ENCODE peak calls at places on chromosome X, in six cellular contexts. One of them, this sample, is unnamed.

GRCh38 chrX:112058255-112058654 is 24.3 kb downstream of the TRPC5 start:
- DNase-seq in IMR-90: peak; percentile 81
- DNase-seq in H1: no peak
- DNase-seq in neuronal stem cell: no peak
- DNase-seq in mesenchymal stem cell: peak; percentile 64
- DNase-seq in mesendoderm: peak; percentile 34
- DNase-seq in this sample: no peak

GRCh38 chrX:23493941-23494374 is 159.3 kb downstream of the PTCHD1 start:
- DNase-seq in mesendoderm: peak; percentile 38
- DNase-seq in IMR-90: no peak
- DNase-seq in mesenchymal stem cell: no peak
- DNase-seq in H1: no peak
- DNase-seq in neuronal stem cell: no peak
- DNase-seq in this sample: no peak

GRCh38 chrX:135707880-135708279 is 5.6 kb upstream of the CT45A1 start:
- DNase-seq in H1: peak; percentile 49
- DNase-seq in mesenchymal stem cell: no peak
- DNase-seq in mesendoderm: peak; percentile 8
- DNase-seq in IMR-90: no peak
- DNase-seq in neuronal stem cell: no peak
- DNase-seq in this sample: peak; percentile 64

GRCh38 chrX:15749642-15750610 is 11.9 kb downstream of the CA5B start:
- DNase-seq in IMR-90: peak; percentile 6
- DNase-seq in H1: no peak
- DNase-seq in mesenchymal stem cell: peak; percentile 30
- DNase-seq in neuronal stem cell: no peak
- DNase-seq in mesendoderm: no peak
- DNase-seq in this sample: no peak

GRCh38 chrX:30570505-30570904 is 7.1 kb downstream of the TASL start:
- DNase-seq in neuronal stem cell: no peak
- DNase-seq in mesendoderm: no peak
- DNase-seq in H1: no peak
- DNase-seq in mesenchymal stem cell: peak; percentile 15
- DNase-seq in IMR-90: peak; percentile 26
- DNase-seq in this sample: no peak

GRCh38 chrX:12447448-12448154 is 309.3 kb downstream of the FRMPD4 start:
- DNase-seq in H1: no peak
- DNase-seq in mesendoderm: no peak
- DNase-seq in IMR-90: peak; percentile 95
- DNase-seq in neuronal stem cell: no peak
- DNase-seq in mesenchymal stem cell: peak; percentile 84
- DNase-seq in this sample: no peak

GRCh38 chrX:148991502-148991901 is 491.1 kb downstream of the AFF2 start:
- DNase-seq in mesenchymal stem cell: no peak
- DNase-seq in mesendoderm: no peak
- DNase-seq in neuronal stem cell: no peak
- DNase-seq in H1: no peak
- DNase-seq in IMR-90: no peak
- DNase-seq in this sample: no peak

GRCh38 chrX:115460565-115460888 is 100.4 kb upstream of the PLS3 start:
- DNase-seq in mesenchymal stem cell: no peak
- DNase-seq in H1: no peak
- DNase-seq in IMR-90: peak; percentile 47
- DNase-seq in neuronal stem cell: no peak
- DNase-seq in mesendoderm: no peak
- DNase-seq in this sample: no peak

GRCh38 chrX:143894938-143895337 is 11.1 kb downstream of the UBE2NL start:
- DNase-seq in H1: no peak
- DNase-seq in mesenchymal stem cell: no peak
- DNase-seq in IMR-90: no peak
- DNase-seq in mesendoderm: no peak
- DNase-seq in neuronal stem cell: no peak
- DNase-seq in this sample: no peak

GRCh38 chrX:12814434-12814833 is 23.2 kb downstream of the PRPS2 start:
- DNase-seq in H1: peak; percentile 43
- DNase-seq in mesendoderm: peak; percentile 65
- DNase-seq in mesenchymal stem cell: peak; percentile 53
- DNase-seq in IMR-90: peak; percentile 62
- DNase-seq in neuronal stem cell: no peak
- DNase-seq in this sample: peak; percentile 33

GRCh38 chrX:40809210-40809609 is 73.9 kb upstream of the MED14 start:
- DNase-seq in mesenchymal stem cell: peak; percentile 36
- DNase-seq in neuronal stem cell: no peak
- DNase-seq in mesendoderm: no peak
- DNase-seq in IMR-90: peak; percentile 49
- DNase-seq in H1: no peak
- DNase-seq in this sample: no peak

GRCh38 chrX:15863944-15864491 is 9.4 kb upstream of the AP1S2 start:
- DNase-seq in mesenchymal stem cell: no peak
- DNase-seq in neuronal stem cell: no peak
- DNase-seq in IMR-90: no peak
- DNase-seq in mesendoderm: no peak
- DNase-seq in H1: no peak
- DNase-seq in this sample: no peak

GRCh38 chrX:23514082-23514481 is 153.2 kb upstream of the PRDX4 start:
- DNase-seq in mesenchymal stem cell: no peak
- DNase-seq in neuronal stem cell: no peak
- DNase-seq in mesendoderm: no peak
- DNase-seq in IMR-90: no peak
- DNase-seq in H1: no peak
- DNase-seq in this sample: no peak

GRCh38 chrX:23503835-23504539 is 163.3 kb upstream of the PRDX4 start:
- DNase-seq in mesendoderm: peak; percentile 82
- DNase-seq in IMR-90: peak; percentile 66
- DNase-seq in H1: no peak
- DNase-seq in neuronal stem cell: no peak
- DNase-seq in mesenchymal stem cell: peak; percentile 19
- DNase-seq in this sample: peak; percentile 78

GRCh38 chrX:96424007-96424406 is 260.6 kb upstream of the DIAPH2 start:
- DNase-seq in IMR-90: no peak
- DNase-seq in neuronal stem cell: no peak
- DNase-seq in mesendoderm: no peak
- DNase-seq in mesenchymal stem cell: peak; percentile 42
- DNase-seq in H1: no peak
- DNase-seq in this sample: no peak

GRCh38 chrX:10979956-10980355 is 131.2 kb upstream of the HCCS start:
- DNase-seq in mesenchymal stem cell: no peak
- DNase-seq in neuronal stem cell: no peak
- DNase-seq in H1: no peak
- DNase-seq in IMR-90: peak; percentile 20
- DNase-seq in mesendoderm: peak; percentile 40
- DNase-seq in this sample: no peak

GRCh38 chrX:100928660-100929613 is at the start of gene XKRX:
- DNase-seq in IMR-90: no peak
- DNase-seq in mesenchymal stem cell: no peak
- DNase-seq in mesendoderm: peak; percentile 77
- DNase-seq in H1: peak; percentile 74
- DNase-seq in neuronal stem cell: peak; percentile 18
- DNase-seq in this sample: peak; percentile 85

GRCh38 chrX:140765043-140765784 is 55.7 kb downstream of the LINC00632 start:
- DNase-seq in mesendoderm: peak; percentile 62
- DNase-seq in neuronal stem cell: no peak
- DNase-seq in mesenchymal stem cell: peak; percentile 73
- DNase-seq in IMR-90: peak; percentile 62
- DNase-seq in H1: no peak
- DNase-seq in this sample: no peak

GRCh38 chrX:54922547-54922946 is 1.9 kb downstream of the TRO start:
- DNase-seq in neuronal stem cell: no peak
- DNase-seq in mesenchymal stem cell: no peak
- DNase-seq in mesendoderm: no peak
- DNase-seq in IMR-90: no peak
- DNase-seq in H1: no peak
- DNase-seq in this sample: no peak
- H2BK15ac ChIP-seq in neuronal stem cell: no peak overlapping the region
- H2BK15ac ChIP-seq in mesenchymal stem cell: no peak overlapping the region
- H2BK15ac ChIP-seq in mesendoderm: no peak overlapping the region
- H2BK15ac ChIP-seq in IMR-90: no peak overlapping the region
- H2BK15ac ChIP-seq in H1: no peak overlapping the region
- H2BK15ac ChIP-seq in this sample: no peak overlapping the region

GRCh38 chrX:19760841-19761512 is 126.4 kb downstream of the SH3KBP1 start:
- DNase-seq in H1: no peak
- DNase-seq in neuronal stem cell: no peak
- DNase-seq in mesenchymal stem cell: no peak
- DNase-seq in mesendoderm: peak; percentile 37
- DNase-seq in IMR-90: no peak
- DNase-seq in this sample: no peak
- H2BK120ac ChIP-seq in H1: no peak overlapping the region
- H2BK120ac ChIP-seq in neuronal stem cell: no peak overlapping the region
- H2BK120ac ChIP-seq in mesenchymal stem cell: no peak overlapping the region
- H2BK120ac ChIP-seq in mesendoderm: no peak overlapping the region
- H2BK120ac ChIP-seq in IMR-90: no peak overlapping the region
- H2BK120ac ChIP-seq in this sample: no peak overlapping the region

GRCh38 chrX:68411729-68412128 is 21.6 kb downstream of the OPHN1 start:
- DNase-seq in H1: no peak
- DNase-seq in neuronal stem cell: no peak
- DNase-seq in IMR-90: no peak
- DNase-seq in mesendoderm: no peak
- DNase-seq in mesenchymal stem cell: no peak
- DNase-seq in this sample: no peak
- H3K27me3 ChIP-seq in H1: no peaks in the 10 kb centered on the region
- H3K27me3 ChIP-seq in neuronal stem cell: no peaks in the 10 kb centered on the region
- H3K27me3 ChIP-seq in IMR-90: peaks cover 2% of the 10 kb centered on the region
- H3K27me3 ChIP-seq in mesendoderm: no peaks in the 10 kb centered on the region
- H3K27me3 ChIP-seq in mesenchymal stem cell: no peaks in the 10 kb centered on the region
- H3K27me3 ChIP-seq in this sample: no peaks in the 10 kb centered on the region

GRCh38 chrX:3066555-3066954 is 25.3 kb downstream of the ARSF start:
- DNase-seq in H1: no peak
- DNase-seq in IMR-90: peak; percentile 3
- DNase-seq in mesendoderm: no peak
- DNase-seq in mesenchymal stem cell: peak; percentile 3
- DNase-seq in neuronal stem cell: no peak
- DNase-seq in this sample: no peak
- H2BK15ac ChIP-seq in H1: no peak overlapping the region
- H2BK15ac ChIP-seq in IMR-90: no peak overlapping the region
- H2BK15ac ChIP-seq in mesendoderm: no peak overlapping the region
- H2BK15ac ChIP-seq in mesenchymal stem cell: no peak overlapping the region
- H2BK15ac ChIP-seq in neuronal stem cell: no peak overlapping the region
- H2BK15ac ChIP-seq in this sample: no peak overlapping the region

DNA sequence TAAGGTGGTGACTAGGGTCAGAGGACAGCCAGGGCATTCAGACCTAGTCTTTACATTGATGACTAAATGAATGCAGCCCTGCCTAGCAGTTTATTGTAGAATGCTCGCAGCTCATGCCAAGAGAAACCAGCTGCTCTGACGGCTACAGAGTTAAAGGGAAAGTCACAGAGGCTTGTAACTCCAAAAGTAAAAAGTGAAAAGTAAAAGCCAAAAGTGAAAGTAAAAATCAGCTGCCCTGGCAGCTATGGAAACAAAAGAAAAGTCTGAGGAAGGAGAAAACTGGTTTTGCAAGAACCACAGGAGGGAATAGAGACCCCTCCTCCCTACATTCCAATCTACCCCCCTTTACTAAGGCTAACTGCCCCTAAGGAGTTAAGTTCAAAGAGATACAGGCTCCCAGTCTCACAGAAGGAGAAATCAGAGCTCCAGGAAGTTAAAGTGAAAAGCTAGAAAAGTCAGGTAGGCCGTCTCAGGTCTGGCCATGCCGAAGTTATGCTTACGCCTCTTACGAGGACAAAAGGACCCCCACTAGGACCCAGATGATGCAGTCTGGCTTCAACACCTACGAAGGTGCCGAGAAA is 6.0 kb downstream of the GAGE10 start:
- DNase-seq in H1: no peak
- DNase-seq in mesendoderm: peak; percentile 77
- DNase-seq in mesenchymal stem cell: peak; percentile 23
- DNase-seq in IMR-90: peak; percentile 22
- DNase-seq in neuronal stem cell: no peak
- DNase-seq in this sample: peak; percentile 51
- H2BK120ac ChIP-seq in H1: no peak overlapping the region
- H2BK120ac ChIP-seq in mesendoderm: no peak overlapping the region
- H2BK120ac ChIP-seq in mesenchymal stem cell: no peak overlapping the region
- H2BK120ac ChIP-seq in IMR-90: no peak overlapping the region
- H2BK120ac ChIP-seq in neuronal stem cell: no peak overlapping the region
- H2BK120ac ChIP-seq in this sample: no peak overlapping the region